ENCODE peak calls at places on chromosomes 16 and 17, in five cellular contexts. U is cardiac muscle cell, E is HepG2, W is A549, Y is mammary epithelial cell. P is an unnamed sample. For H3K4me1, the result is how much of the 10 kb centered on the place peaks cover.

GRCh38 chr16:67528222-67528869 is at the start of gene RIPOR1:
- DNase-seq in U (peak), E (peak), W (peak), Y (no peak), P (peak)

GRCh38 chr17:79082311-79083190 is 7.9 kb downstream of the ENGASE start:
- DNase-seq in U (peak), E (peak), W (peak), Y (no peak), P (no peak)

GRCh38 chr16:30110661-30111060 is 2.7 kb downstream of the GDPD3 start:
- DNase-seq in U (peak), E (no peak), W (no peak), Y (no peak), P (no peak)

GRCh38 chr17:62592305-62593099 is 35.0 kb upstream of the MRC2 start:
- DNase-seq in U (no peak), E (no peak), W (no peak), Y (peak), P (no peak)

GRCh38 chr16:22670551-22670970 is 143.4 kb upstream of the HS3ST2 start:
- DNase-seq in U (no peak), E (peak), W (peak), Y (no peak), P (no peak)

GRCh38 chr16:2928796-2929195 is 17.1 kb downstream of the FLYWCH1 start:
- DNase-seq in U (no peak), E (no peak), W (no peak), Y (no peak), P (no peak)

GRCh38 chr17:75574404-75575093 is 13.1 kb upstream of the MYO15B start:
- DNase-seq in U (no peak), E (no peak), W (no peak), Y (no peak), P (no peak)

GRCh38 chr16:52435573-52435972 is 111.4 kb downstream of the TOX3 start:
- DNase-seq in U (peak), E (no peak), W (no peak), Y (no peak), P (no peak)

GRCh38 chr17:82449136-82449882 is 1.2 kb downstream of the CYBC1 start:
- DNase-seq in U (no peak), E (no peak), W (no peak), Y (no peak), P (no peak)

GRCh38 chr16:56041556-56042140 is 149.6 kb upstream of the GNAO1 start:
- DNase-seq in U (no peak), E (peak), W (peak), Y (peak), P (no peak)

GRCh38 chr16:51839697-51840462 is 688.8 kb upstream of the SALL1 start:
- DNase-seq in U (no peak), E (peak), W (no peak), Y (peak), P (no peak)

GRCh38 chr16:23403547-23403946 is 49.4 kb downstream of the COG7 start:
- DNase-seq in U (no peak), E (no peak), W (no peak), Y (no peak), P (no peak)

GRCh38 chr17:50218771-50219315 is 17.4 kb upstream of the COL1A1 start:
- DNase-seq in U (peak), E (peak), W (no peak), Y (peak), P (no peak)

GRCh38 chr17:2703181-2703580 is 8.4 kb downstream of the CLUH start:
- DNase-seq in U (no peak), E (no peak), W (no peak), Y (no peak), P (peak)

GRCh38 chr17:39738568-39738901 is 797 bp downstream of the GRB7 start:
- DNase-seq in U (no peak), E (peak), W (peak), Y (peak), P (no peak)

GRCh38 chr17:70298929-70299529 is 129.7 kb downstream of the KCNJ2 start:
- DNase-seq in U (no peak), E (no peak), W (no peak), Y (no peak), P (no peak)

GRCh38 chr17:13346081-13346533 is 255.6 kb downstream of the HS3ST3A1 start:
- DNase-seq in U (peak), E (no peak), W (no peak), Y (peak), P (no peak)

GRCh38 chr17:44758414-44759095 is at the start of gene ADAM11:
- DNase-seq in U (no peak), E (no peak), W (peak), Y (no peak), P (no peak)

GRCh38 chr17:69525920-69526841 is 111.7 kb downstream of the MAP2K6 start:
- DNase-seq in U (peak), E (peak), W (peak), Y (peak), P (no peak)

GRCh38 chr16:47018223-47018891 is 44.9 kb upstream of the DNAJA2 start:
- DNase-seq in U (peak), E (peak), W (peak), Y (peak), P (no peak)

GRCh38 chr16:64478258-64478906 is 643.5 kb downstream of the CDH11 start:
- DNase-seq in U (peak), E (peak), W (no peak), Y (no peak), P (no peak)

GRCh38 chr17:42817866-42818265 is 6.2 kb downstream of the BECN1 start:
- DNase-seq in U (no peak), E (no peak), W (no peak), Y (peak), P (no peak)

GRCh38 chr16:6146874-6147425 is 1049.4 kb upstream of the EEF2KMT start:
- DNase-seq in U (no peak), E (no peak), W (no peak), Y (no peak), P (no peak)

GRCh38 chr16:67429799-67430503 is 970 bp upstream of the HSD11B2 start:
- DNase-seq in U (no peak), E (no peak), W (no peak), Y (no peak), P (no peak)

GRCh38 chr17:82396601-82397435 is 21.3 kb upstream of the HEXD start:
- DNase-seq in U (peak), E (no peak), W (no peak), Y (no peak), P (peak)

GRCh38 chr16:70159355-70160348 is 13.9 kb upstream of the CLEC18C start:
- DNase-seq in U (no peak), E (no peak), W (no peak), Y (no peak), P (no peak)

GRCh38 chr16:85598141-85598540 is 15.0 kb upstream of the GSE1 start:
- DNase-seq in U (no peak), E (no peak), W (no peak), Y (no peak), P (no peak)

GRCh38 chr17:4393806-4394205 is 27.3 kb upstream of the UBE2G1 start:
- DNase-seq in U (no peak), E (no peak), W (no peak), Y (peak), P (no peak)

GRCh38 chr17:181213-182163 is at the start of gene DOC2B:
- DNase-seq in U (peak), E (no peak), W (peak), Y (peak), P (peak)

GRCh38 chr17:185445-186138 is 4.1 kb upstream of the DOC2B start:
- DNase-seq in U (no peak), E (no peak), W (no peak), Y (peak), P (no peak)

GRCh38 chr17:50558091-50558490 is 2.4 kb upstream of the CACNA1G start:
- DNase-seq in U (no peak), E (no peak), W (no peak), Y (no peak), P (no peak)

GRCh38 chr17:21161498-21162393 is 35.0 kb downstream of the DHRS7B start:
- DNase-seq in U (peak), E (peak), W (no peak), Y (no peak), P (no peak)

GRCh38 chr16:19639986-19640421 is 78.0 kb downstream of the KNOP1 start:
- DNase-seq in U (peak), E (no peak), W (no peak), Y (no peak), P (no peak)

GRCh38 chr16:20851601-20852000 is 45.3 kb downstream of the REXO5 start:
- DNase-seq in U (peak), E (peak), W (peak), Y (peak), P (peak)

GRCh38 chr17:78886954-78887353 is 16.0 kb downstream of the CEP295NL start:
- DNase-seq in U (no peak), E (no peak), W (no peak), Y (no peak), P (no peak)

DNA sequence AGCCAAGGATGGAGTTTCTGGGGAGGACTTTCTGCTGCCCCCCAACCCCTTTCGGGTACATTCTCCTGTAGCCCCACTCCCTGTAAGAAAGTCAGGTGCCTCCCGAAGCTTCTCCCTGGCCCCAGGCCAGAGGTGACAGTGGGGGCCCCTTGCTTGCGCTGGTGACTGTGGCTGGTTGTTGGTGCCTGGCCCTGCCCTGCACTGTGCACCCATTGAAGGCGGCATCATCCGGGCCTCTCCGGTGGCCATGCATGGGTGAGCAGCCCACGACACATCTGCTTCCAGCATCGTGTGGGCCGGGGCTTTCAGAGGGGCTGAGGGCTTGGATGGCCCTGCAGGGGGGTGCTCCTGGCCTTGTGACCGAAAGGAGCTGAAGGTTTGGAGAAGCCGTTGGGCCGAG is 297.0 kb downstream of the SEC14L1 start:
- DNase-seq in U (no peak), E (no peak), W (no peak), Y (no peak), P (no peak)
- H3K4me3 ChIP-seq in U (no peak), E (no peak), W (no peak), Y (no peak), P (no peak)

DNA sequence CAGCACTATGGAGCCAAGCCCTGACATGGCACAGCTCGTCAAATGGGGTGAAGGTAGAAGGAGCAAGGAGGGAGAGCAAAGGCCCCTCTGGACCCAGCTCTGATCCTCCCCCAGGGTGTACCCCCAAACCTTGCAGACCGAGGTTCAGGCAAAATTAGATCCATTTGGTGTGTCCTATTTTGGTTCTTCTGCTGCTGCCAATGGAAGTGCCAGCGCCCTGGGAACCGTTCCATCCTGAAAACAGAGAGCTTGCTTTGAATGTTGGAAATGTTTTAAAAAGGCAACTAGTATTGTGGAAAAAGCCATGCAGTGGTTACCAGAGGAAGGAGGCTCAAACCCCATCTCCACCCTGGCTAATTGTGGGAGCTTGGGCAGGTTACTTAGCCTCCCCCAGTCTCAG is 161.2 kb upstream of the RPL38 start:
- DNase-seq in U (no peak), E (no peak), W (no peak), Y (no peak), P (no peak)
- H3K4me1 ChIP-seq in U (under half), E (under half), W (under half), Y (under half), P (under half)

GRCh38 chr16:89765292-89765810 is 44.0 kb downstream of the ZNF276 start:
- DNase-seq in U (no peak), E (no peak), W (no peak), Y (no peak), P (no peak)
- H3K4me3 ChIP-seq in U (no peak), E (no peak), W (no peak), Y (no peak), P (no peak)

GRCh38 chr16:86946981-86947380 is 368.6 kb downstream of the FOXL1 start:
- DNase-seq in U (no peak), E (no peak), W (no peak), Y (no peak), P (no peak)

GRCh38 chr16:86951041-86951822 is 366.0 kb downstream of the C16orf95 start:
- DNase-seq in U (no peak), E (no peak), W (no peak), Y (no peak), P (no peak)

GRCh38 chr16:86948046-86948445 is 369.1 kb downstream of the C16orf95 start:
- DNase-seq in U (no peak), E (no peak), W (no peak), Y (no peak), P (no peak)

GRCh38 chr16:86949630-86950029 is 367.6 kb downstream of the C16orf95 start:
- DNase-seq in U (no peak), E (no peak), W (no peak), Y (no peak), P (no peak)

DNA sequence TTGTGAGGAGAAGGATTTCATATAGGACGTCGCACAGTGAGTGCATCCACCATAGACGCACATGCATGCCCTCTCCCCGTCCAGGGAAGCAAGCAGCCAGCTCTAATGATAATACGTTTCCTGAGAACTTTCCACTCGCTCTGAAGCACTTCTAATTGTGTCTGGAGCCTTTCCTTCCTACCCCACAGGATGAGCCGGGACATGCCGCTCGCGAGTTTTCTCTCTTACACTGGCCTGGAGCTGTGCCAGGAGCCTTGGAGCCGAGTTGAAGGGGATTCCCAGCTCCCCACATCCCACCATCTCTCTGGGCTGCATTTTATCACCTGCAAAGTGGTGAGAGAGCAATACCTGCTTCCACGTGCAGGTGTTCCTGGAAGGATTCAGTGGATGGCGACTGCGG is 368.1 kb downstream of the C16orf95 start:
- DNase-seq in U (no peak), E (no peak), W (no peak), Y (peak), P (no peak)
- H3K4me1 ChIP-seq in U (under half), E (under half), W (under half), Y (under half), P (under half)

DNA sequence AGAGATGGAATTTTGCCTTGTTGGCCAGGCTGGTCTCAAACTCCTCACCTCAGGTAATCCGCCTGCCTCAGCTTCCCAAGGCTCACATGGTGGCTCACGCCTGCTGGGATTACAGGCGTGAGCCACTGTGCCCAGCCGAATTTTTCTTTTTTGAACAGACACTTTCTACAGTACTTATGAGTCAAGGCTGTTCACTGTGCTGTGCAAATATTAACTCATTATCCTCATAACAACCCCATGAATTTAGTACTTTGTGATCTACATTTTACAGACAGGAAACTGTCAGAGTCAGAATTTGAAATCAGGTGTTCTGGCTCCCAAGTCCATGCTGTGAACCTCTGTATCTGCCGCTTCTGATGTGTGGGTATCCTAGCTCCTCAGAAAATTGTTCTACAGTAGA is 25.7 kb upstream of the RASL10B start:
- DNase-seq in U (no peak), E (peak), W (no peak), Y (no peak), P (no peak)
- H3K4me3 ChIP-seq in U (no peak), E (no peak), W (no peak), Y (no peak), P (no peak)

GRCh38 chr16:759110-759910 is 1.2 kb upstream of the MSLN start:
- DNase-seq in U (no peak), E (no peak), W (no peak), Y (no peak), P (peak)
- H3K4me1 ChIP-seq in U (under half), E (under half), W (under half), Y (under half), P (under half)

GRCh38 chr17:38447502-38448095 is 19.3 kb downstream of the ARHGAP23 start:
- DNase-seq in U (no peak), E (no peak), W (no peak), Y (no peak), P (no peak)

GRCh38 chr17:38450699-38451029 is 22.4 kb downstream of the ARHGAP23 start:
- DNase-seq in U (no peak), E (no peak), W (no peak), Y (no peak), P (no peak)

GRCh38 chr17:38449364-38449763 is 21.1 kb downstream of the ARHGAP23 start:
- DNase-seq in U (no peak), E (peak), W (no peak), Y (peak), P (no peak)

GRCh38 chr17:38451030-38451839 is 23.0 kb downstream of the ARHGAP23 start:
- DNase-seq in U (peak), E (peak), W (no peak), Y (no peak), P (peak)

GRCh38 chr17:38448208-38448776 is 20.0 kb downstream of the ARHGAP23 start:
- DNase-seq in U (no peak), E (no peak), W (no peak), Y (no peak), P (no peak)
- H3K4me3 ChIP-seq in U (no peak), E (no peak), W (no peak), Y (no peak), P (no peak)